ENCODE peak calls at places on chromosomes 12 and 14, in nine cellular contexts. H is lower leg skin; M is WTC11; G is NCI-H1105; X is iris pigment epithelial cell; V is progenitor cell of endocrine pancreas; U is GM23248; R is activated naive CD4-positive, alpha-beta T cell; I is AG04449. Q is an unnamed sample.
A peak's percentile ranks its signal among the peaks of the same experiment; 100 is the strongest.

GRCh38 chr14:88611878-88612277 is 49.0 kb downstream of the ZC3H14 start:
- DNase-seq in H (no peak), M (no peak), G (no peak), X (peak; percentile 39), V (no peak), U (peak; percentile 28), R (no peak), I (no peak), Q (no peak)

GRCh38 chr12:132154941-132155770 is 10.9 kb downstream of the NOC4L start:
- DNase-seq in H (no peak), M (no peak), G (no peak), X (no peak), V (no peak), U (peak; percentile 30), R (no peak), I (no peak), Q (no peak)

GRCh38 chr12:29026419-29026818 is 122.7 kb upstream of the FAR2 start:
- DNase-seq in H (no peak), M (no peak), G (no peak), X (peak; percentile 8), V (no peak), U (no peak), R (no peak), I (no peak), Q (no peak)

GRCh38 chr12:124323771-124324530 is 29.1 kb downstream of the RFLNA start:
- DNase-seq in H (no peak), M (no peak), G (no peak), X (no peak), V (no peak), U (no peak), R (no peak), I (no peak), Q (no peak)

GRCh38 chr12:93944196-93944595 is 204.2 kb upstream of the PLXNC1 start:
- DNase-seq in H (no peak), M (no peak), G (no peak), X (no peak), V (no peak), U (peak; percentile 85), R (no peak), I (no peak), Q (no peak)

GRCh38 chr12:53867216-53868012 is 71.2 kb upstream of the HOXC13 start:
- DNase-seq in H (no peak), M (peak; percentile 53), G (no peak), X (peak; percentile 9), V (no peak), U (peak; percentile 26), R (no peak), I (no peak), Q (no peak)

GRCh38 chr12:90851800-90852718 is 102.9 kb downstream of the CCER1 start:
- DNase-seq in H (no peak), M (no peak), G (peak; percentile 9), X (no peak), V (no peak), U (no peak), R (no peak), I (no peak), Q (no peak)

GRCh38 chr12:108649668-108650067 is 16.0 kb upstream of the SELPLG start:
- DNase-seq in H (peak; percentile 84), M (no peak), G (no peak), X (peak; percentile 95), V (no peak), U (peak; percentile 91), R (no peak), I (peak; percentile 59), Q (no peak)

GRCh38 chr12:18837025-18837424 is 99.1 kb downstream of the CAPZA3 start:
- DNase-seq in H (no peak), M (no peak), G (peak; percentile 29), X (no peak), V (no peak), U (peak; percentile 53), R (no peak), I (no peak), Q (no peak)

GRCh38 chr14:51248041-51248987 is 8.3 kb downstream of the TMX1 start:
- DNase-seq in H (no peak), M (no peak), G (no peak), X (no peak), V (no peak), U (no peak), R (no peak), I (no peak), Q (no peak)